ENCODE peak calls at places on chromosomes 13 and 19, in five cellular contexts. R is HepG2, L is K562, I is H1, E is GM12878. N is an unnamed sample.
A peak's percentile ranks its signal among the peaks of the same experiment; 100 is the strongest.

GRCh38 chr19:29535432-29535831 is 9.6 kb downstream of the VSTM2B start:
- DNase-seq in I (no peak), E (no peak), L (no peak), R (no peak), N (no peak)

GRCh38 chr13:91468301-91468700 is 69.9 kb downstream of the GPC5 start:
- DNase-seq in L (no peak), I (no peak), E (no peak), R (no peak), N (no peak)

GRCh38 chr19:13060964-13061927 is 41.4 kb downstream of the LYL1 start:
- DNase-seq in I (no peak), R (peak; percentile 70), L (peak; percentile 88), E (peak; percentile 11), N (peak; percentile 73)

GRCh38 chr13:75136151-75136550 is 345.8 kb downstream of the TBC1D4 start:
- DNase-seq in E (no peak), R (no peak), L (no peak), I (no peak), N (no peak)

GRCh38 chr19:51136891-51137551 is 5.1 kb upstream of the SIGLEC7 start:
- DNase-seq in L (no peak), E (no peak), I (no peak), R (no peak), N (no peak)

GRCh38 chr19:13906525-13906904 is 514 bp downstream of the CC2D1A start:
- DNase-seq in R (peak; percentile 58), E (no peak), L (peak; percentile 79), I (no peak), N (no peak)

GRCh38 chr19:18128044-18128443 is 24.9 kb upstream of the PIK3R2 start:
- DNase-seq in E (no peak), I (no peak), R (no peak), L (no peak), N (no peak)

GRCh38 chr19:38685666-38686529 is 38.4 kb downstream of the ACTN4 start:
- DNase-seq in L (peak; percentile 24), R (peak; percentile 65), E (no peak), I (no peak), N (peak; percentile 94)

GRCh38 chr13:87671824-87672603 is 843 bp downstream of the SLITRK5 start:
- DNase-seq in E (no peak), R (no peak), L (no peak), I (no peak), N (no peak)

GRCh38 chr13:106318941-106319411 is 216.5 kb downstream of the EFNB2 start:
- DNase-seq in R (no peak), L (no peak), E (no peak), I (no peak), N (peak; percentile 4)

GRCh38 chr19:4319067-4319718 is 14.8 kb downstream of the FSD1 start:
- DNase-seq in I (no peak), E (no peak), L (no peak), R (no peak), N (no peak)

GRCh38 chr13:40309881-40310280 is 356.6 kb downstream of the FOXO1 start:
- DNase-seq in L (no peak), R (no peak), I (no peak), E (no peak), N (no peak)

GRCh38 chr19:33159893-33160292 is 28.0 kb downstream of the WDR88 start:
- DNase-seq in R (no peak), I (no peak), L (no peak), E (no peak), N (no peak)
- H3K27ac ChIP-seq in R (no peak overlapping the region), I (no peak overlapping the region), L (no peak overlapping the region), E (no peak overlapping the region), N (no peak overlapping the region)

GRCh38 chr19:8512115-8512967 is 1.6 kb downstream of the ZNF414 start:
- DNase-seq in I (peak; percentile 58), E (no peak), R (peak; percentile 60), L (peak; percentile 92), N (peak; percentile 38)
- TF ChIP-seq KDM1A in I (no peak), E (no peak), R (no peak), L (no peak), N (no peak)

GRCh38 chr19:40719414-40719894 is 2.5 kb downstream of the ITPKC start:
- DNase-seq in R (no peak), I (no peak), L (no peak), E (peak; percentile 15), N (no peak)

GRCh38 chr19:40718774-40719391 is 2.0 kb downstream of the ITPKC start:
- DNase-seq in E (peak; percentile 8), I (no peak), L (peak; percentile 62), R (peak; percentile 79), N (peak; percentile 68)

GRCh38 chr19:40716655-40717324 is at the start of the genes COQ8B and ITPKC:
- DNase-seq in L (peak; percentile 93), E (peak; percentile 88), R (peak; percentile 95), I (peak; percentile 90), N (peak; percentile 100)

GRCh38 chr19:40717325-40717879 is 490 bp downstream of the ITPKC start:
- DNase-seq in E (no peak), R (no peak), I (no peak), L (no peak), N (peak; percentile 65)

DNA sequence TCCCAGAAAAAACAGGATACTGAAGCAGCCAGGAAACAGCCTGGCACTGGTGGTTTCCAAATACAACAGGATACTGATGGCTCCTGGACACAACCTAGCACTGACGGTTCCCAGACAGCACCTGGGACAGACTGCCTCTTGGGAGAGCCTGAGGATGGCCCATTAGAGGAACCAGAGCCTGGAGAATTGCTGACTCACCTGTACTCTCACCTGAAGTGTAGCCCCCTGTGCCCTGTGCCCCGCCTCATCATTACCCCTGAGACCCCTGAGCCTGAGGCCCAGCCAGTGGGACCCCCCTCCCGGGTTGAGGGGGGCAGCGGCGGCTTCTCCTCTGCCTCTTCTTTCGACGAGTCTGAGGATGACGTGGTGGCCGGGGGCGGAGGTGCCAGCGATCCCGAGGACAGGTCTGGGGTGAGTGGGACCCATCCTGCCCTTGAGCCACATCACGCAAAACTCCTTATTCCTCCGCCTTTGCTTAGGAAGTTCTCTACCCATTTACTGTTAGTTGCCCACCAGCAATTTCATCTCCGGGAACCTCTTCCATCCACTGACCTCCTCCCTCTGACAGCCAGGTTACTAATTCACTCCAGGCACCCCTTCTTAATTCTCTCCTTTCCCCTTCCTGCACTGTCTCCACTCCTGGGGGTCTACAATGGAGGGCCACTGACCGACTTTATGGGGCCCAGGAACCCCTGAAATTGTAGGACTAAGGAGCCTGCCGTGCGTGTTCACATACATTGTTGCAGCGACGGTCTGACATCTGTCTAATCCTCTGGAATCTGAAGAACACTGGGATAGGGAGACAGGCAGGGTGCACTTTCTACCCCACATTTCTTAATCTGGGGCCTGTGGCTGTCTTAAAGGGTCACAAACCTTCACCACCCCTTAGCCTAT is 1.2 kb downstream of the ITPKC start:
- DNase-seq in L (peak; percentile 46), I (no peak), R (peak; percentile 18), E (no peak), N (peak; percentile 51)
- TF ChIP-seq RAD21 in L (no peak), I (no peak), R (no peak), E (no peak), N (no peak)

GRCh38 chr13:112769615-112770014 is 79.8 kb downstream of the ATP11A start:
- DNase-seq in R (no peak), E (no peak), I (no peak), L (no peak), N (no peak)
- H3K27ac ChIP-seq in R (no peak overlapping the region), E (no peak overlapping the region), I (no peak overlapping the region), L (no peak overlapping the region), N (no peak overlapping the region)